ENCODE peak calls at places on chromosomes 11 and 22, in seven cellular contexts. Q is T-cell; Z is anterior cingulate cortex; S is CD8-positive, alpha-beta T cell; I is HFF-Myc; P is stimulated activated CD8-positive, alpha-beta memory T cell treated with anti-CD3 and anti-CD28 coated beads, Interleukin-4, amount 100 ng/mL, for 4 hours; U is stimulated activated naive CD8-positive, alpha-beta T cell treated with anti-CD3 and anti-CD28 coated beads, Interleukin-15, Interleukin-2, amounts not matched to agents 100 U/mL and 50 U/mL, for 24 hours. O is an unnamed sample.

GRCh38 chr11:69840371-69841169 is 21.4 kb upstream of the FGF3 start:
- DNase-seq in U (no peak), P (no peak), Q (no peak), I (no peak), Z (no peak), S (no peak), O (no peak)

GRCh38 chr22:42931421-42932196 is 74.5 kb upstream of the ARFGAP3 start:
- DNase-seq in Q (no peak), I (no peak), U (no peak), S (no peak), Z (no peak), P (no peak), O (no peak)

GRCh38 chr22:50726643-50727340 is 11.2 kb upstream of the ACR start:
- DNase-seq in Q (no peak), U (no peak), I (no peak), Z (no peak), S (no peak), P (no peak), O (no peak)

GRCh38 chr11:132245558-132246385 is 875.4 kb downstream of the NTM start:
- DNase-seq in U (no peak), Q (no peak), I (no peak), Z (peak; percentile 43), S (no peak), P (no peak), O (no peak)

GRCh38 chr11:8365542-8365941 is 101.9 kb upstream of the LMO1 start:
- DNase-seq in S (no peak), P (no peak), U (no peak), Q (no peak), Z (no peak), I (no peak), O (no peak)

GRCh38 chr11:75816561-75817239 is 1.7 kb downstream of the UVRAG start:
- DNase-seq in S (no peak), U (no peak), P (no peak), Q (no peak), I (no peak), Z (no peak), O (peak; percentile 39)

GRCh38 chr11:117621226-117621625 is 175.8 kb downstream of the DSCAML1 start:
- DNase-seq in S (no peak), P (no peak), Q (no peak), U (peak; percentile 8), I (no peak), Z (no peak), O (peak; percentile 48)

GRCh38 chr11:12090061-12090572 is 20.3 kb upstream of the MICAL2 start:
- DNase-seq in U (no peak), Q (no peak), I (peak; percentile 86), S (no peak), Z (no peak), P (no peak), O (peak; percentile 75)

GRCh38 chr11:73313652-73314051 is 5.6 kb downstream of the ARHGEF17 start:
- DNase-seq in Z (no peak), I (no peak), U (no peak), P (no peak), S (no peak), Q (no peak), O (peak; percentile 54)

GRCh38 chr11:11857769-11858168 is 16.0 kb downstream of the USP47 start:
- DNase-seq in I (no peak), Z (no peak), Q (no peak), S (no peak), U (no peak), P (no peak), O (no peak)

GRCh38 chr11:16809901-16810668 is 71.6 kb downstream of the C11orf58 start:
- DNase-seq in P (no peak), Q (no peak), U (no peak), I (no peak), S (no peak), Z (peak; percentile 73), O (peak; percentile 75)

GRCh38 chr11:31958086-31958735 is 132.7 kb upstream of the RCN1 start:
- DNase-seq in P (peak; percentile 10), S (peak; percentile 38), I (no peak), Q (peak; percentile 4), U (peak; percentile 79), Z (peak; percentile 29), O (peak; percentile 72)

GRCh38 chr22:21695432-21696085 is 29.7 kb downstream of the PPIL2 start:
- DNase-seq in S (no peak), I (no peak), U (no peak), P (no peak), Q (no peak), Z (no peak), O (no peak)

GRCh38 chr11:130871616-130872015 is 44.7 kb downstream of the SNX19 start:
- DNase-seq in I (no peak), U (no peak), Q (no peak), Z (no peak), P (no peak), S (no peak), O (no peak)

GRCh38 chr11:34633990-34634725 is 13.3 kb downstream of the EHF start:
- DNase-seq in P (no peak), I (no peak), Z (no peak), U (no peak), S (no peak), Q (no peak), O (no peak)

GRCh38 chr11:33256031-33256807 is 962 bp upstream of the HIPK3 start:
- DNase-seq in U (no peak), Q (no peak), Z (no peak), I (no peak), P (no peak), S (no peak), O (no peak)

GRCh38 chr11:65435981-65436411 is 13.4 kb downstream of the NEAT1 start:
- DNase-seq in U (peak; percentile 4), Z (no peak), I (no peak), S (no peak), Q (no peak), P (no peak), O (peak; percentile 37)